ENCODE peak calls at places on chromosomes 16 and 17, in six cellular contexts. Z is AG04450, N is BJ, S is colonic mucosa, E is Peyer's patch, J is DND-41. I is an unnamed sample.

GRCh38 chr16:66467611-66468010 is 40.5 kb downstream of the BEAN1 start:
- DNase-seq in Z (no peak), N (no peak), S (no peak), E (no peak), J (no peak), I (no peak)

GRCh38 chr17:64129515-64129764 is 504 bp downstream of the ERN1 start:
- DNase-seq in Z (no peak), N (no peak), S (no peak), E (no peak), J (no peak), I (no peak)

GRCh38 chr17:42284020-42284369 is 4.3 kb upstream of the STAT5A start:
- DNase-seq in Z (no peak), N (no peak), S (no peak), E (no peak), J (no peak), I (no peak)

GRCh38 chr17:47701603-47702002 is 7.6 kb downstream of the TBKBP1 start:
- DNase-seq in Z (no peak), N (no peak), S (no peak), E (no peak), J (no peak), I (no peak)

GRCh38 chr17:28570716-28571254 is 539 bp downstream of the PIGS start:
- DNase-seq in Z (no peak), N (no peak), S (peak; percentile 69), E (peak; percentile 65), J (peak; percentile 50), I (no peak)

GRCh38 chr17:51258756-51259573 is 884 bp downstream of the MBTD1 start:
- DNase-seq in Z (no peak), N (no peak), S (peak; percentile 55), E (peak; percentile 55), J (peak; percentile 42), I (no peak)

GRCh38 chr17:59607817-59608403 is 11.8 kb upstream of the CLTC start:
- DNase-seq in Z (no peak), N (no peak), S (peak; percentile 32), E (no peak), J (peak; percentile 14), I (no peak)

GRCh38 chr16:54050281-54051210 is 236.0 kb downstream of the IRX3 start:
- DNase-seq in Z (no peak), N (no peak), S (no peak), E (no peak), J (peak; percentile 87), I (no peak)

GRCh38 chr16:66619036-66619435 is 14.5 kb downstream of the CMTM3 start:
- DNase-seq in Z (no peak), N (peak; percentile 44), S (no peak), E (no peak), J (no peak), I (no peak)

GRCh38 chr17:8847891-8848290 is 19.6 kb downstream of the PIK3R6 start:
- DNase-seq in Z (no peak), N (no peak), S (no peak), E (no peak), J (no peak), I (no peak)

GRCh38 chr16:22117666-22118065 is 25.3 kb downstream of the VWA3A start:
- DNase-seq in Z (no peak), N (no peak), S (no peak), E (no peak), J (no peak), I (no peak)

GRCh38 chr17:77186141-77186604 is 45.4 kb downstream of the SEC14L1 start:
- DNase-seq in Z (no peak), N (no peak), S (no peak), E (no peak), J (peak; percentile 50), I (no peak)

GRCh38 chr17:76558210-76559095 is 18.6 kb downstream of the PRCD start:
- DNase-seq in Z (no peak), N (no peak), S (peak; percentile 52), E (no peak), J (no peak), I (no peak)

GRCh38 chr17:1643293-1643998 is 2.1 kb downstream of the SCARF1 start:
- DNase-seq in Z (no peak), N (no peak), S (peak; percentile 83), E (peak; percentile 91), J (peak; percentile 41), I (no peak)
- TF ChIP-seq CTCF in Z (peak; percentile 15), N (no peak), S (no peak), E (peak; percentile 56), J (peak; percentile 39), I (no peak)

DNA sequence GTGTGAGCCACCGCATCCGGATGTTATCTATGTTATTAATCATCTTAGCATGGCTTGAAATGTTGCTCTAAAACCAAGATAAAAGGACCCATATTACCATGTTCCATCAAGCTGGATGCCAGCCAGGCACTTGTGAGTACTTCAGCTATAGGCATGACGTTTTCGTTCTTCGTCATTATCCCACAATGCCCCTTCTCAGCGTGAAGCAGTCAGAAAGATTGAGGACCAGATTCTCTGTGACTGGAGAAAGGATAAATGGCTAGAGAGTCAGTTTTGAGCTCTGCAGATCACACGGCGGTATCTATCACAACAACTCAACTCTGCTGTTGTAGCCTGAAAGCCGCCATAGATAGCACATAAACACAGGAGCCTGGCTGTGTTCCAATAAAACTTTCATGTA is 29.8 kb upstream of the LCMT1 start:
- DNase-seq in Z (no peak), N (no peak), S (no peak), E (no peak), J (no peak), I (no peak)
- H3K4me3 ChIP-seq in Z (no peak overlapping the region), N (no peak overlapping the region), S (no peak overlapping the region), E (no peak overlapping the region), J (no peak overlapping the region), I (no peak overlapping the region)

DNA sequence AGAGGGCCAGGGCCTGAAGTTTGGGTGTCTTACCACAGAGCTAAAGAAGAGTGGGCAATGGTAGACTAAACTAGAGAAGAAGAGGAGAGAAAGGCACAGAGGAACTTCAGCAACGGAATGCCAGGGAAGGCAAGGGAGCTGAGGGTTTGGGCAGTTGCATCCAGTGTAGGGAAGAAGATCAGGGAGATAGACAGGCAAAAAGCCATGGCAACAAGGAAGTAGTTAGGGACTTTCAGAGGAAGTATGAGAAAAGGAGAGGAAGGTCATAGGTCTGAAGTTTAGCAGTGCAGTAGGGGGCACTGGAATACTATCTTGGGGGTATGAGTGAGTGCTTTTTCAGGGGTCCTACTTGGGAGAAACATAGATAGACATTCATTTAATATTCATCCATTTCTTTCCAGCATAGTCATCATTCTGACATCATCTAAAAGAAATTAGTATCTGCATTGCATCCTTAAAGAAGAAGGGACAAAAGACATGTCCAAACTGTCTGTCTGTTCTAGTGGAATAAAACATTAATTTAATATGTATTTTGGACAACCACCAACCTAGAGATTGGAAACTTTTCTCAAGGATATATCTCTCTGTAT is 2.2 kb upstream of the NF1 start:
- DNase-seq in Z (no peak), N (no peak), S (no peak), E (no peak), J (no peak), I (no peak)
- TF ChIP-seq CTCF in Z (no peak), N (no peak), S (no peak), E (no peak), J (peak; percentile 27), I (no peak)

GRCh38 chr17:72519598-72519936 is 398.7 kb downstream of the SOX9 start:
- DNase-seq in Z (no peak), N (no peak), S (no peak), E (no peak), J (no peak), I (no peak)
- H3K4me3 ChIP-seq in Z (no peak overlapping the region), N (no peak overlapping the region), S (no peak overlapping the region), E (no peak overlapping the region), J (no peak overlapping the region), I (no peak overlapping the region)

GRCh38 chr17:67696347-67696746 is 21.4 kb upstream of the NOL11 start:
- DNase-seq in Z (no peak), N (no peak), S (no peak), E (no peak), J (no peak), I (no peak)
- TF ChIP-seq CTCF in Z (no peak), N (no peak), S (no peak), E (no peak), J (no peak), I (no peak)